ENCODE peak calls at places on chromosome 9, in five cellular contexts. One of them, this sample, is unnamed.

GRCh38 chr9:107750741-107751521 is 261.4 kb upstream of the KLF4 start:
- DNase-seq in CD8-positive, alpha-beta T cell: no peak
- DNase-seq in left ventricle myocardium inferior: peak
- DNase-seq in osteoblast: peak
- DNase-seq in AG04449: peak
- DNase-seq in this sample: peak

GRCh38 chr9:27088981-27089380 is 20.0 kb upstream of the TEK start:
- DNase-seq in CD8-positive, alpha-beta T cell: no peak
- DNase-seq in left ventricle myocardium inferior: no peak
- DNase-seq in osteoblast: peak
- DNase-seq in AG04449: peak
- DNase-seq in this sample: no peak

GRCh38 chr9:128992995-128993394 is 35.1 kb downstream of the SH3GLB2 start:
- DNase-seq in CD8-positive, alpha-beta T cell: no peak
- DNase-seq in left ventricle myocardium inferior: no peak
- DNase-seq in osteoblast: no peak
- DNase-seq in AG04449: no peak
- DNase-seq in this sample: no peak

GRCh38 chr9:86337469-86338107 is 16.6 kb downstream of the TUT7 start:
- DNase-seq in CD8-positive, alpha-beta T cell: no peak
- DNase-seq in left ventricle myocardium inferior: no peak
- DNase-seq in osteoblast: no peak
- DNase-seq in AG04449: no peak
- DNase-seq in this sample: no peak

GRCh38 chr9:95764490-95764889 is 111.0 kb upstream of the ERCC6L2 start:
- DNase-seq in CD8-positive, alpha-beta T cell: no peak
- DNase-seq in left ventricle myocardium inferior: no peak
- DNase-seq in osteoblast: no peak
- DNase-seq in AG04449: no peak
- DNase-seq in this sample: no peak

GRCh38 chr9:69376651-69377050 is 51.6 kb downstream of the ENTREP1 start:
- DNase-seq in CD8-positive, alpha-beta T cell: no peak
- DNase-seq in left ventricle myocardium inferior: no peak
- DNase-seq in osteoblast: peak
- DNase-seq in AG04449: peak
- DNase-seq in this sample: peak

GRCh38 chr9:127140181-127140580 is 17.7 kb upstream of the ANGPTL2 start:
- DNase-seq in CD8-positive, alpha-beta T cell: no peak
- DNase-seq in left ventricle myocardium inferior: no peak
- DNase-seq in osteoblast: no peak
- DNase-seq in AG04449: no peak
- DNase-seq in this sample: no peak

GRCh38 chr9:37574996-37575395 is 1.2 kb downstream of the FBXO10 start:
- DNase-seq in CD8-positive, alpha-beta T cell: no peak
- DNase-seq in left ventricle myocardium inferior: no peak
- DNase-seq in osteoblast: no peak
- DNase-seq in AG04449: no peak
- DNase-seq in this sample: peak

GRCh38 chr9:35335164-35335563 is 154.7 kb upstream of the RUSC2 start:
- DNase-seq in CD8-positive, alpha-beta T cell: no peak
- DNase-seq in left ventricle myocardium inferior: no peak
- DNase-seq in osteoblast: no peak
- DNase-seq in AG04449: no peak
- DNase-seq in this sample: peak

GRCh38 chr9:129572517-129572916 is 48.4 kb downstream of the C9orf50 start:
- DNase-seq in CD8-positive, alpha-beta T cell: no peak
- DNase-seq in left ventricle myocardium inferior: no peak
- DNase-seq in osteoblast: no peak
- DNase-seq in AG04449: no peak
- DNase-seq in this sample: no peak

GRCh38 chr9:99419099-99419498 is 197.0 kb downstream of the SEC61B start:
- DNase-seq in CD8-positive, alpha-beta T cell: no peak
- DNase-seq in left ventricle myocardium inferior: no peak
- DNase-seq in osteoblast: no peak
- DNase-seq in AG04449: no peak
- DNase-seq in this sample: peak

GRCh38 chr9:34363619-34364351 is 12.9 kb downstream of the MYORG start:
- DNase-seq in CD8-positive, alpha-beta T cell: no peak
- DNase-seq in left ventricle myocardium inferior: peak
- DNase-seq in osteoblast: peak
- DNase-seq in AG04449: no peak
- DNase-seq in this sample: no peak

GRCh38 chr9:98215266-98215665 is 22.8 kb upstream of the CORO2A start:
- DNase-seq in CD8-positive, alpha-beta T cell: no peak
- DNase-seq in left ventricle myocardium inferior: no peak
- DNase-seq in osteoblast: peak
- DNase-seq in AG04449: no peak
- DNase-seq in this sample: peak

GRCh38 chr9:5453673-5454072 is 3.3 kb downstream of the CD274 start:
- DNase-seq in CD8-positive, alpha-beta T cell: no peak
- DNase-seq in left ventricle myocardium inferior: no peak
- DNase-seq in osteoblast: peak
- DNase-seq in AG04449: no peak
- DNase-seq in this sample: no peak

GRCh38 chr9:126108240-126108639 is 218.4 kb upstream of the MVB12B start:
- DNase-seq in CD8-positive, alpha-beta T cell: no peak
- DNase-seq in left ventricle myocardium inferior: no peak
- DNase-seq in osteoblast: no peak
- DNase-seq in AG04449: no peak
- DNase-seq in this sample: peak

GRCh38 chr9:136051568-136052432 is 43.3 kb downstream of the NACC2 start:
- DNase-seq in CD8-positive, alpha-beta T cell: no peak
- DNase-seq in left ventricle myocardium inferior: peak
- DNase-seq in osteoblast: peak
- DNase-seq in AG04449: peak
- DNase-seq in this sample: peak

GRCh38 chr9:125911861-125912260 is 164.7 kb downstream of the PBX3 start:
- DNase-seq in CD8-positive, alpha-beta T cell: no peak
- DNase-seq in left ventricle myocardium inferior: no peak
- DNase-seq in osteoblast: no peak
- DNase-seq in AG04449: no peak
- DNase-seq in this sample: no peak

GRCh38 chr9:129989740-129990139 is 53.2 kb downstream of the FNBP1 start:
- DNase-seq in CD8-positive, alpha-beta T cell: no peak
- DNase-seq in left ventricle myocardium inferior: no peak
- DNase-seq in osteoblast: no peak
- DNase-seq in AG04449: no peak
- DNase-seq in this sample: peak

GRCh38 chr9:108842610-108843295 is 13.0 kb downstream of the ACTL7B start:
- DNase-seq in CD8-positive, alpha-beta T cell: no peak
- DNase-seq in left ventricle myocardium inferior: no peak
- DNase-seq in osteoblast: no peak
- DNase-seq in AG04449: no peak
- DNase-seq in this sample: no peak
- H3K4me3 ChIP-seq in CD8-positive, alpha-beta T cell: no peak
- H3K4me3 ChIP-seq in left ventricle myocardium inferior: no peak
- H3K4me3 ChIP-seq in osteoblast: no peak
- H3K4me3 ChIP-seq in AG04449: no peak
- H3K4me3 ChIP-seq in this sample: no peak

GRCh38 chr9:114287763-114288232 is 35.1 kb upstream of the ORM1 start:
- DNase-seq in CD8-positive, alpha-beta T cell: no peak
- DNase-seq in left ventricle myocardium inferior: peak
- DNase-seq in osteoblast: peak
- DNase-seq in AG04449: no peak
- DNase-seq in this sample: no peak
- TF ChIP-seq CTCF in CD8-positive, alpha-beta T cell: no peak
- TF ChIP-seq CTCF in left ventricle myocardium inferior: no peak
- TF ChIP-seq CTCF in osteoblast: no peak
- TF ChIP-seq CTCF in AG04449: no peak
- TF ChIP-seq CTCF in this sample: no peak

GRCh38 chr9:120711354-120711753 is 2.9 kb downstream of the MEGF9 start:
- DNase-seq in CD8-positive, alpha-beta T cell: no peak
- DNase-seq in left ventricle myocardium inferior: no peak
- DNase-seq in osteoblast: peak
- DNase-seq in AG04449: no peak
- DNase-seq in this sample: no peak

GRCh38 chr9:120714088-120714845 is at the start of gene MEGF9:
- DNase-seq in CD8-positive, alpha-beta T cell: peak
- DNase-seq in left ventricle myocardium inferior: peak
- DNase-seq in osteoblast: peak
- DNase-seq in AG04449: peak
- DNase-seq in this sample: peak

GRCh38 chr9:120711841-120712538 is 2.3 kb downstream of the MEGF9 start:
- DNase-seq in CD8-positive, alpha-beta T cell: no peak
- DNase-seq in left ventricle myocardium inferior: no peak
- DNase-seq in osteoblast: no peak
- DNase-seq in AG04449: no peak
- DNase-seq in this sample: no peak

GRCh38 chr9:120713257-120714087 is 798 bp downstream of the MEGF9 start:
- DNase-seq in CD8-positive, alpha-beta T cell: peak
- DNase-seq in left ventricle myocardium inferior: peak
- DNase-seq in osteoblast: peak
- DNase-seq in AG04449: no peak
- DNase-seq in this sample: no peak

DNA sequence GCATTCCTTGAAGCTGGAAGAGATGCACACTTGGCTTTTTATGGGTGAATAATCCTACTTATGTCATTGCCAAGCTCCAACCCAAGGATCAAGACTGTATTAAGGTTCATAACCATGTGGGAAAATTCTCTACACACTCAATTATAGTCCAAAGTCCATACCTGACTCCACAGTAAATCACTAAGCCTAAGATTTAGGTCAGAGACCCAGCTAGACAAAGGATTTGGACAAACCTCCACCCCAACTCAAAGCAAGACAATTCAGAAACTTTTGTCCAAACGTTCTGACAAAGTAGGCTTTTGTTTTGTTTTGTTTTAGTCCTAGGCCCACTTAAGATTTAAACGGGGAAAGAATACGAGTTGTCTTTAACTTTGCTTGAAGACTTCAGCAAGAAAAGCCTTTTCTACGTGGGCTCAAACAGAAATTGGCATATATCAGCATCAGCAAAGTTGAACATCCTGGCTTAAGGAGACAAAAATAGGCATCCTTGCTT is 1.7 kb downstream of the MEGF9 start:
- DNase-seq in CD8-positive, alpha-beta T cell: no peak
- DNase-seq in left ventricle myocardium inferior: no peak
- DNase-seq in osteoblast: no peak
- DNase-seq in AG04449: no peak
- DNase-seq in this sample: no peak
- H3K4me3 ChIP-seq in CD8-positive, alpha-beta T cell: peak
- H3K4me3 ChIP-seq in left ventricle myocardium inferior: peak
- H3K4me3 ChIP-seq in osteoblast: peak
- H3K4me3 ChIP-seq in AG04449: peak
- H3K4me3 ChIP-seq in this sample: peak

GRCh38 chr9:77752566-77752965 is 104.4 kb upstream of the GNA14 start:
- DNase-seq in CD8-positive, alpha-beta T cell: no peak
- DNase-seq in left ventricle myocardium inferior: no peak
- DNase-seq in osteoblast: peak
- DNase-seq in AG04449: peak
- DNase-seq in this sample: peak

GRCh38 chr9:77750284-77750683 is 102.2 kb upstream of the GNA14 start:
- DNase-seq in CD8-positive, alpha-beta T cell: no peak
- DNase-seq in left ventricle myocardium inferior: no peak
- DNase-seq in osteoblast: peak
- DNase-seq in AG04449: no peak
- DNase-seq in this sample: peak

GRCh38 chr9:77753183-77753582 is 105.1 kb upstream of the GNA14 start:
- DNase-seq in CD8-positive, alpha-beta T cell: no peak
- DNase-seq in left ventricle myocardium inferior: no peak
- DNase-seq in osteoblast: no peak
- DNase-seq in AG04449: no peak
- DNase-seq in this sample: no peak

GRCh38 chr9:77750981-77751340 is 102.8 kb upstream of the GNA14 start:
- DNase-seq in CD8-positive, alpha-beta T cell: no peak
- DNase-seq in left ventricle myocardium inferior: no peak
- DNase-seq in osteoblast: no peak
- DNase-seq in AG04449: no peak
- DNase-seq in this sample: no peak

DNA sequence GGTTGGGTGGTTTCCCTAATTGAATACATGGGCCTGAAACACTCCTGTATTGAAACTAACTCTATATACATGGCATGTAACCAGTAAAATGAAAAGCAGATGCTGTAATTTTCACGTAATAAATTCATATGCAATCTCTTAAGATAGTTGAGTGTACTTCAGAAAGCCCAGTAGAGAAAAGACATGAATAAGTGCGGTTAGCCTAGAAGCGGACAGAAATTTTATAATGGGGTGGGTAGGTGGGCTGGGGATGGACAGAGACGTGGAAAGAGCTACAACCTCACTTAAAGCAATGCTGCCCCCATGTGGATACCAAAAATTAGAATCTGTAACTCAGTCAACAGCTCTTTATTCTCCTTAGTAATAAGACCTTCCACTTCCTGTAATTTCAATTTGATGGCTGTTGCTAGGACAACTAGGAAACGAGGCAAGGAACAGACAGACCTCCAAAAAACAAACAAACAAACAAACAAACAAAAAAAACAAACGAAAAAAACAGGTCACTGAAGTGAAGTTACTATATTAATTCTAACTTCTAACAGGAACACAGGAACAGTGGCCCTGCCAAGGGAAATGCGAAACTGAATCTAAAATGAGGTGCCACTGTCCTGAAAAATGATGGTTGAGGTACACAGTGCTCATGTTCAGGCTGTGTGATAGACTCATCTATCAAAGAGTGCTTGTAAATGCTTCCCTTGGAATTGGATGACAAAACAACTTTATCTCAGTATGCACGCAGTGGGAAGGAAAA is 103.4 kb upstream of the GNA14 start:
- DNase-seq in CD8-positive, alpha-beta T cell: no peak
- DNase-seq in left ventricle myocardium inferior: no peak
- DNase-seq in osteoblast: peak
- DNase-seq in AG04449: peak
- DNase-seq in this sample: peak
- TF ChIP-seq CTCF in CD8-positive, alpha-beta T cell: no peak
- TF ChIP-seq CTCF in left ventricle myocardium inferior: peak
- TF ChIP-seq CTCF in osteoblast: peak
- TF ChIP-seq CTCF in AG04449: peak
- TF ChIP-seq CTCF in this sample: peak

This sample was measured in foreskin fibroblast.